ENCODE peak calls at places on chromosomes 3 and 15, in eight cellular contexts. One of them, this sample, is unnamed.

GRCh38 chr3:93988764-93989163 is 8.8 kb downstream of the ARL13B start:
- DNase-seq in activated B cell treated with CpG ODN at 0.5 μM for 24 hours: no peak
- DNase-seq in NAMALWA: no peak
- DNase-seq in activated effector memory CD4-positive, alpha-beta T cell treated with anti-CD3 and anti-CD28 coated beads, Interleukin-2, amount 50 U/mL, for 16 hours: no peak
- DNase-seq in vagina: no peak
- DNase-seq in HT1080: no peak
- DNase-seq in A172: no peak
- DNase-seq in kidney tubule cell: no peak
- DNase-seq in this sample: no peak

GRCh38 chr3:53711387-53711786 is 134.8 kb downstream of the CHDH start:
- DNase-seq in activated B cell treated with CpG ODN at 0.5 μM for 24 hours: no peak
- DNase-seq in NAMALWA: no peak
- DNase-seq in activated effector memory CD4-positive, alpha-beta T cell treated with anti-CD3 and anti-CD28 coated beads, Interleukin-2, amount 50 U/mL, for 16 hours: no peak
- DNase-seq in vagina: no peak
- DNase-seq in HT1080: no peak
- DNase-seq in A172: no peak
- DNase-seq in kidney tubule cell: no peak
- DNase-seq in this sample: no peak

GRCh38 chr15:61479601-61480000 is 250.5 kb upstream of the RORA start:
- DNase-seq in activated B cell treated with CpG ODN at 0.5 μM for 24 hours: no peak
- DNase-seq in NAMALWA: no peak
- DNase-seq in activated effector memory CD4-positive, alpha-beta T cell treated with anti-CD3 and anti-CD28 coated beads, Interleukin-2, amount 50 U/mL, for 16 hours: no peak
- DNase-seq in vagina: no peak
- DNase-seq in HT1080: peak; percentile 81
- DNase-seq in A172: peak; percentile 27
- DNase-seq in kidney tubule cell: peak; percentile 40
- DNase-seq in this sample: peak; percentile 18

GRCh38 chr3:47432673-47433072 is 43.1 kb downstream of the SCAP start:
- DNase-seq in activated B cell treated with CpG ODN at 0.5 μM for 24 hours: no peak
- DNase-seq in NAMALWA: no peak
- DNase-seq in activated effector memory CD4-positive, alpha-beta T cell treated with anti-CD3 and anti-CD28 coated beads, Interleukin-2, amount 50 U/mL, for 16 hours: no peak
- DNase-seq in vagina: peak; percentile 31
- DNase-seq in HT1080: no peak
- DNase-seq in A172: no peak
- DNase-seq in kidney tubule cell: no peak
- DNase-seq in this sample: no peak

GRCh38 chr15:79635897-79636596 is 203.9 kb downstream of the MINAR1 start:
- DNase-seq in activated B cell treated with CpG ODN at 0.5 μM for 24 hours: no peak
- DNase-seq in NAMALWA: no peak
- DNase-seq in activated effector memory CD4-positive, alpha-beta T cell treated with anti-CD3 and anti-CD28 coated beads, Interleukin-2, amount 50 U/mL, for 16 hours: no peak
- DNase-seq in vagina: no peak
- DNase-seq in HT1080: peak; percentile 49
- DNase-seq in A172: peak; percentile 41
- DNase-seq in kidney tubule cell: peak; percentile 50
- DNase-seq in this sample: no peak

GRCh38 chr3:70064194-70064787 is 64.8 kb downstream of the SAMMSON start:
- DNase-seq in activated B cell treated with CpG ODN at 0.5 μM for 24 hours: no peak
- DNase-seq in NAMALWA: peak; percentile 48
- DNase-seq in activated effector memory CD4-positive, alpha-beta T cell treated with anti-CD3 and anti-CD28 coated beads, Interleukin-2, amount 50 U/mL, for 16 hours: no peak
- DNase-seq in vagina: no peak
- DNase-seq in HT1080: no peak
- DNase-seq in A172: peak; percentile 18
- DNase-seq in kidney tubule cell: peak; percentile 30
- DNase-seq in this sample: peak; percentile 5

GRCh38 chr15:49313650-49314049 is 109.4 kb upstream of the FGF7 start:
- DNase-seq in activated B cell treated with CpG ODN at 0.5 μM for 24 hours: no peak
- DNase-seq in NAMALWA: no peak
- DNase-seq in activated effector memory CD4-positive, alpha-beta T cell treated with anti-CD3 and anti-CD28 coated beads, Interleukin-2, amount 50 U/mL, for 16 hours: no peak
- DNase-seq in vagina: no peak
- DNase-seq in HT1080: peak; percentile 72
- DNase-seq in A172: peak; percentile 28
- DNase-seq in kidney tubule cell: peak; percentile 75
- DNase-seq in this sample: peak; percentile 14

GRCh38 chr15:67097893-67098740 is 32.7 kb downstream of the SMAD3 start:
- DNase-seq in activated B cell treated with CpG ODN at 0.5 μM for 24 hours: no peak
- DNase-seq in NAMALWA: no peak
- DNase-seq in activated effector memory CD4-positive, alpha-beta T cell treated with anti-CD3 and anti-CD28 coated beads, Interleukin-2, amount 50 U/mL, for 16 hours: peak; percentile 75
- DNase-seq in vagina: no peak
- DNase-seq in HT1080: peak; percentile 72
- DNase-seq in A172: peak; percentile 88
- DNase-seq in kidney tubule cell: no peak
- DNase-seq in this sample: peak; percentile 98

GRCh38 chr15:53808058-53808703 is 48.7 kb upstream of the WDR72 start:
- DNase-seq in activated B cell treated with CpG ODN at 0.5 μM for 24 hours: no peak
- DNase-seq in NAMALWA: peak; percentile 22
- DNase-seq in activated effector memory CD4-positive, alpha-beta T cell treated with anti-CD3 and anti-CD28 coated beads, Interleukin-2, amount 50 U/mL, for 16 hours: no peak
- DNase-seq in vagina: no peak
- DNase-seq in HT1080: no peak
- DNase-seq in A172: no peak
- DNase-seq in kidney tubule cell: peak; percentile 23
- DNase-seq in this sample: peak; percentile 23

GRCh38 chr3:56557815-56558170 is 818 bp downstream of the CCDC66 start:
- DNase-seq in activated B cell treated with CpG ODN at 0.5 μM for 24 hours: no peak
- DNase-seq in NAMALWA: no peak
- DNase-seq in activated effector memory CD4-positive, alpha-beta T cell treated with anti-CD3 and anti-CD28 coated beads, Interleukin-2, amount 50 U/mL, for 16 hours: no peak
- DNase-seq in vagina: no peak
- DNase-seq in HT1080: no peak
- DNase-seq in A172: no peak
- DNase-seq in kidney tubule cell: no peak
- DNase-seq in this sample: no peak

GRCh38 chr3:87120850-87121249 is 106.3 kb upstream of the CHMP2B start:
- DNase-seq in activated B cell treated with CpG ODN at 0.5 μM for 24 hours: no peak
- DNase-seq in NAMALWA: no peak
- DNase-seq in activated effector memory CD4-positive, alpha-beta T cell treated with anti-CD3 and anti-CD28 coated beads, Interleukin-2, amount 50 U/mL, for 16 hours: no peak
- DNase-seq in vagina: no peak
- DNase-seq in HT1080: no peak
- DNase-seq in A172: no peak
- DNase-seq in kidney tubule cell: no peak
- DNase-seq in this sample: no peak

GRCh38 chr3:193400304-193400703 is 21.8 kb upstream of the ATP13A5 start:
- DNase-seq in activated B cell treated with CpG ODN at 0.5 μM for 24 hours: no peak
- DNase-seq in NAMALWA: no peak
- DNase-seq in activated effector memory CD4-positive, alpha-beta T cell treated with anti-CD3 and anti-CD28 coated beads, Interleukin-2, amount 50 U/mL, for 16 hours: no peak
- DNase-seq in vagina: no peak
- DNase-seq in HT1080: no peak
- DNase-seq in A172: no peak
- DNase-seq in kidney tubule cell: no peak
- DNase-seq in this sample: no peak

GRCh38 chr3:108221403-108221802 is 821 bp downstream of the IFT57 start:
- DNase-seq in activated B cell treated with CpG ODN at 0.5 μM for 24 hours: no peak
- DNase-seq in NAMALWA: peak; percentile 40
- DNase-seq in activated effector memory CD4-positive, alpha-beta T cell treated with anti-CD3 and anti-CD28 coated beads, Interleukin-2, amount 50 U/mL, for 16 hours: no peak
- DNase-seq in vagina: no peak
- DNase-seq in HT1080: peak; percentile 10
- DNase-seq in A172: no peak
- DNase-seq in kidney tubule cell: no peak
- DNase-seq in this sample: no peak

GRCh38 chr15:57550640-57551039 is 41.1 kb upstream of the MYZAP start:
- DNase-seq in activated B cell treated with CpG ODN at 0.5 μM for 24 hours: no peak
- DNase-seq in NAMALWA: no peak
- DNase-seq in activated effector memory CD4-positive, alpha-beta T cell treated with anti-CD3 and anti-CD28 coated beads, Interleukin-2, amount 50 U/mL, for 16 hours: no peak
- DNase-seq in vagina: no peak
- DNase-seq in HT1080: no peak
- DNase-seq in A172: peak; percentile 42
- DNase-seq in kidney tubule cell: peak; percentile 24
- DNase-seq in this sample: no peak

GRCh38 chr3:155302476-155302875 is 9.0 kb upstream of the STRIT1 start:
- DNase-seq in activated B cell treated with CpG ODN at 0.5 μM for 24 hours: no peak
- DNase-seq in NAMALWA: no peak
- DNase-seq in activated effector memory CD4-positive, alpha-beta T cell treated with anti-CD3 and anti-CD28 coated beads, Interleukin-2, amount 50 U/mL, for 16 hours: no peak
- DNase-seq in vagina: no peak
- DNase-seq in HT1080: peak; percentile 68
- DNase-seq in A172: peak; percentile 21
- DNase-seq in kidney tubule cell: peak; percentile 75
- DNase-seq in this sample: no peak

GRCh38 chr3:143628971-143629370 is 219.3 kb downstream of the SLC9A9 start:
- DNase-seq in activated B cell treated with CpG ODN at 0.5 μM for 24 hours: no peak
- DNase-seq in NAMALWA: no peak
- DNase-seq in activated effector memory CD4-positive, alpha-beta T cell treated with anti-CD3 and anti-CD28 coated beads, Interleukin-2, amount 50 U/mL, for 16 hours: no peak
- DNase-seq in vagina: no peak
- DNase-seq in HT1080: no peak
- DNase-seq in A172: peak; percentile 6
- DNase-seq in kidney tubule cell: peak; percentile 73
- DNase-seq in this sample: no peak

GRCh38 chr3:132660745-132661067 is 577 bp downstream of the UBA5 start:
- DNase-seq in activated B cell treated with CpG ODN at 0.5 μM for 24 hours: no peak
- DNase-seq in NAMALWA: no peak
- DNase-seq in activated effector memory CD4-positive, alpha-beta T cell treated with anti-CD3 and anti-CD28 coated beads, Interleukin-2, amount 50 U/mL, for 16 hours: no peak
- DNase-seq in vagina: no peak
- DNase-seq in HT1080: no peak
- DNase-seq in A172: peak; percentile 30
- DNase-seq in kidney tubule cell: no peak
- DNase-seq in this sample: peak; percentile 10

GRCh38 chr3:185362850-185363661 is at the start of gene MAP3K13:
- DNase-seq in activated B cell treated with CpG ODN at 0.5 μM for 24 hours: no peak
- DNase-seq in NAMALWA: peak; percentile 96
- DNase-seq in activated effector memory CD4-positive, alpha-beta T cell treated with anti-CD3 and anti-CD28 coated beads, Interleukin-2, amount 50 U/mL, for 16 hours: peak; percentile 64
- DNase-seq in vagina: no peak
- DNase-seq in HT1080: peak; percentile 83
- DNase-seq in A172: peak; percentile 93
- DNase-seq in kidney tubule cell: peak; percentile 94
- DNase-seq in this sample: peak; percentile 96

GRCh38 chr3:105933871-105934270 is 65.1 kb upstream of the CBLB start:
- DNase-seq in activated B cell treated with CpG ODN at 0.5 μM for 24 hours: no peak
- DNase-seq in NAMALWA: no peak
- DNase-seq in activated effector memory CD4-positive, alpha-beta T cell treated with anti-CD3 and anti-CD28 coated beads, Interleukin-2, amount 50 U/mL, for 16 hours: no peak
- DNase-seq in vagina: no peak
- DNase-seq in HT1080: no peak
- DNase-seq in A172: no peak
- DNase-seq in kidney tubule cell: no peak
- DNase-seq in this sample: no peak

This sample was measured in H4.